ENCODE peak calls at places on chromosomes 3 and 15, in four cellular contexts. One of them, this sample, is unnamed. For H3K9me1, the result is how much of the 10 kb centered on the place peaks cover.

GRCh38 chr15:71109130-71109529 is 6.1 kb upstream of the THSD4 start:
- DNase-seq in keratinocyte: no peak
- DNase-seq in K562: no peak
- DNase-seq in endothelial cell of umbilical vein: no peak
- DNase-seq in this sample: peak

GRCh38 chr3:65028024-65028423 is 340.2 kb upstream of the ADAMTS9 start:
- DNase-seq in keratinocyte: no peak
- DNase-seq in K562: no peak
- DNase-seq in endothelial cell of umbilical vein: no peak
- DNase-seq in this sample: no peak

GRCh38 chr15:31032959-31033358 is 41.5 kb upstream of the MTMR10 start:
- DNase-seq in keratinocyte: no peak
- DNase-seq in K562: no peak
- DNase-seq in endothelial cell of umbilical vein: peak
- DNase-seq in this sample: peak

GRCh38 chr15:63601026-63601726 is 4.0 kb downstream of the FBXL22 start:
- DNase-seq in keratinocyte: no peak
- DNase-seq in K562: no peak
- DNase-seq in endothelial cell of umbilical vein: peak
- DNase-seq in this sample: peak

GRCh38 chr15:77738441-77739437 is 106.0 kb upstream of the LINGO1 start:
- DNase-seq in keratinocyte: no peak
- DNase-seq in K562: no peak
- DNase-seq in endothelial cell of umbilical vein: no peak
- DNase-seq in this sample: no peak

GRCh38 chr3:182786564-182787196 is 6.6 kb upstream of the ATP11B start:
- DNase-seq in keratinocyte: no peak
- DNase-seq in K562: no peak
- DNase-seq in endothelial cell of umbilical vein: no peak
- DNase-seq in this sample: no peak

GRCh38 chr3:88038561-88038960 is 20.2 kb downstream of the CGGBP1 start:
- DNase-seq in keratinocyte: peak
- DNase-seq in K562: no peak
- DNase-seq in endothelial cell of umbilical vein: no peak
- DNase-seq in this sample: peak

GRCh38 chr3:170321326-170322034 is 36.0 kb upstream of the SKIL start:
- DNase-seq in keratinocyte: no peak
- DNase-seq in K562: no peak
- DNase-seq in endothelial cell of umbilical vein: no peak
- DNase-seq in this sample: no peak

GRCh38 chr3:15754047-15754446 is 43.7 kb downstream of the ANKRD28 start:
- DNase-seq in keratinocyte: no peak
- DNase-seq in K562: no peak
- DNase-seq in endothelial cell of umbilical vein: no peak
- DNase-seq in this sample: peak

GRCh38 chr15:101348015-101348414 is 53.0 kb upstream of the SNRPA1 start:
- DNase-seq in keratinocyte: no peak
- DNase-seq in K562: no peak
- DNase-seq in endothelial cell of umbilical vein: no peak
- DNase-seq in this sample: no peak

GRCh38 chr15:39479916-39480315 is 101.0 kb upstream of the THBS1 start:
- DNase-seq in keratinocyte: no peak
- DNase-seq in K562: no peak
- DNase-seq in endothelial cell of umbilical vein: no peak
- DNase-seq in this sample: peak

GRCh38 chr3:76615739-76616138 is 424.2 kb upstream of the ROBO2 start:
- DNase-seq in keratinocyte: no peak
- DNase-seq in K562: no peak
- DNase-seq in endothelial cell of umbilical vein: no peak
- DNase-seq in this sample: peak

GRCh38 chr3:194588236-194588635 is 45.0 kb downstream of the TMEM44 start:
- DNase-seq in keratinocyte: no peak
- DNase-seq in K562: no peak
- DNase-seq in endothelial cell of umbilical vein: no peak
- DNase-seq in this sample: no peak

GRCh38 chr15:64004582-64004981 is 41.7 kb downstream of the DAPK2 start:
- DNase-seq in keratinocyte: peak
- DNase-seq in K562: peak
- DNase-seq in endothelial cell of umbilical vein: no peak
- DNase-seq in this sample: no peak

GRCh38 chr3:185744997-185745843 is 79.6 kb downstream of the IGF2BP2 start:
- DNase-seq in keratinocyte: no peak
- DNase-seq in K562: no peak
- DNase-seq in endothelial cell of umbilical vein: peak
- DNase-seq in this sample: peak

GRCh38 chr3:153856932-153857331 is 264.3 kb upstream of the ARHGEF26 start:
- DNase-seq in keratinocyte: peak
- DNase-seq in K562: no peak
- DNase-seq in endothelial cell of umbilical vein: no peak
- DNase-seq in this sample: no peak

GRCh38 chr3:41881233-41881821 is 80.6 kb downstream of the ULK4 start:
- DNase-seq in keratinocyte: no peak
- DNase-seq in K562: no peak
- DNase-seq in endothelial cell of umbilical vein: peak
- DNase-seq in this sample: peak

GRCh38 chr3:140428380-140428779 is 249.5 kb upstream of the TRIM42 start:
- DNase-seq in keratinocyte: no peak
- DNase-seq in K562: no peak
- DNase-seq in endothelial cell of umbilical vein: no peak
- DNase-seq in this sample: no peak

GRCh38 chr3:10185804-10186762 is 21.4 kb downstream of the IRAK2 start:
- DNase-seq in keratinocyte: no peak
- DNase-seq in K562: no peak
- DNase-seq in endothelial cell of umbilical vein: no peak
- DNase-seq in this sample: peak

GRCh38 chr3:166274342-166274741 is 437.1 kb upstream of the BCHE start:
- DNase-seq in keratinocyte: no peak
- DNase-seq in K562: no peak
- DNase-seq in endothelial cell of umbilical vein: peak
- DNase-seq in this sample: peak

GRCh38 chr3:150114873-150115570 is 144.3 kb upstream of the PFN2 start:
- DNase-seq in keratinocyte: no peak
- DNase-seq in K562: no peak
- DNase-seq in endothelial cell of umbilical vein: no peak
- DNase-seq in this sample: peak

GRCh38 chr15:64460737-64461576 is 579 bp downstream of the ZNF609 start:
- DNase-seq in keratinocyte: no peak
- DNase-seq in K562: peak
- DNase-seq in endothelial cell of umbilical vein: peak
- DNase-seq in this sample: peak

GRCh38 chr15:53506370-53506769 is 253.1 kb downstream of the WDR72 start:
- DNase-seq in keratinocyte: no peak
- DNase-seq in K562: no peak
- DNase-seq in endothelial cell of umbilical vein: no peak
- DNase-seq in this sample: no peak

GRCh38 chr3:46986055-46986730 is 6.7 kb downstream of the NBEAL2 start:
- DNase-seq in keratinocyte: no peak
- DNase-seq in K562: no peak
- DNase-seq in endothelial cell of umbilical vein: no peak
- DNase-seq in this sample: no peak

GRCh38 chr3:46006646-46007045 is 11.0 kb upstream of the FYCO1 start:
- DNase-seq in keratinocyte: no peak
- DNase-seq in K562: no peak
- DNase-seq in endothelial cell of umbilical vein: no peak
- DNase-seq in this sample: peak

GRCh38 chr3:184551103-184551502 is 10.5 kb upstream of the EPHB3 start:
- DNase-seq in keratinocyte: no peak
- DNase-seq in K562: no peak
- DNase-seq in endothelial cell of umbilical vein: no peak
- DNase-seq in this sample: no peak
- H3K9me1 ChIP-seq in keratinocyte: under half
- H3K9me1 ChIP-seq in K562: under half
- H3K9me1 ChIP-seq in endothelial cell of umbilical vein: under half
- H3K9me1 ChIP-seq in this sample: under half

GRCh38 chr15:100275641-100276040 is 66.1 kb downstream of the ADAMTS17 start:
- DNase-seq in keratinocyte: no peak
- DNase-seq in K562: no peak
- DNase-seq in endothelial cell of umbilical vein: no peak
- DNase-seq in this sample: no peak
- H3K4me2 ChIP-seq in keratinocyte: no peak
- H3K4me2 ChIP-seq in K562: no peak
- H3K4me2 ChIP-seq in endothelial cell of umbilical vein: no peak
- H3K4me2 ChIP-seq in this sample: no peak

GRCh38 chr15:51156957-51157356 is 62.3 kb upstream of the TNFAIP8L3 start:
- DNase-seq in keratinocyte: no peak
- DNase-seq in K562: no peak
- DNase-seq in endothelial cell of umbilical vein: no peak
- DNase-seq in this sample: no peak
- H3K9me1 ChIP-seq in keratinocyte: under half
- H3K9me1 ChIP-seq in K562: under half
- H3K9me1 ChIP-seq in endothelial cell of umbilical vein: under half
- H3K9me1 ChIP-seq in this sample: under half

GRCh38 chr3:129855454-129856419 is 37.8 kb downstream of the TMCC1 start:
- DNase-seq in keratinocyte: no peak
- DNase-seq in K562: no peak
- DNase-seq in endothelial cell of umbilical vein: peak
- DNase-seq in this sample: peak

GRCh38 chr3:129857899-129858298 is 35.6 kb downstream of the TMCC1 start:
- DNase-seq in keratinocyte: no peak
- DNase-seq in K562: no peak
- DNase-seq in endothelial cell of umbilical vein: no peak
- DNase-seq in this sample: no peak

GRCh38 chr3:129859272-129859671 is 34.2 kb downstream of the TMCC1 start:
- DNase-seq in keratinocyte: no peak
- DNase-seq in K562: no peak
- DNase-seq in endothelial cell of umbilical vein: no peak
- DNase-seq in this sample: no peak

DNA sequence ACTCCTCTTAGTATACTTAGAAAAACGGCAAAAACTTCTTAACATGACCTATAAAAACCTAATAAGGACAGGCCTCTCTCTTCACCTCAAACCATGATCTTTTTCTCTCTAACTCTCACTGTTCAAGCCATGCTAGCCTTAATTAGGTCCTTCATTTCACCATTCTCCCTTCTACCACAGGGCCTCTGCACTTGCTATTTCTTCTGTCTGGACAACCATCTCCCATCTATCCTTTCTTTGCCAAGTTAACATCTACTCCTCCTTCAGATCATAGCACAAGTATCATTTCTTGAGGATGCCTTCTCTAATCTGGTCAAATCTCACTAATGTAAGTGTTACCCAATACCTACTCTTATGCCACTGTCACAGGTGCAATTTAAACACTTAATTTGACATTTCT is 39.1 kb downstream of the TMCC1 start:
- DNase-seq in keratinocyte: no peak
- DNase-seq in K562: no peak
- DNase-seq in endothelial cell of umbilical vein: no peak
- DNase-seq in this sample: no peak
- H3K4me2 ChIP-seq in keratinocyte: no peak
- H3K4me2 ChIP-seq in K562: no peak
- H3K4me2 ChIP-seq in endothelial cell of umbilical vein: no peak
- H3K4me2 ChIP-seq in this sample: no peak

DNA sequence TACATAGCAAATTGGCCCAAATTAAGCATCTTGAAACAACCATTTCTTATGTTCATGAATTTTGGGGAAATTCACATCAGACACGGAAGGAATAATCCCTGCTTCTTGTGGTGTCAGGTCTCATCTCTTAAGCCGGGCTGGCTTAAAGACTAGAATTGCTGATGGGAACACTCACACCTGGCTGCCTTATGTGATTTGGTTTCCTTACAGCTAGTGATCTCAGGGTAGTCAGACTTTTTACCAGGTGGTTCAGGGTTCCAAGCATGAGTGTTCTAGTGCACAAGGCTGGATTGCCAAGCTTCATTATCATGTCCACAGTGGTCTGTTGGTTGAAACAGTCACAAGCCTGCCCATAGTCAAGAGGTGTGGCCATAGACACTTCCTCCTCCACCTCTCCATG is 20.3 kb upstream of the CCNL1 start:
- DNase-seq in keratinocyte: no peak
- DNase-seq in K562: no peak
- DNase-seq in endothelial cell of umbilical vein: no peak
- DNase-seq in this sample: no peak
- H3K9me1 ChIP-seq in keratinocyte: under half
- H3K9me1 ChIP-seq in K562: under half
- H3K9me1 ChIP-seq in endothelial cell of umbilical vein: under half
- H3K9me1 ChIP-seq in this sample: under half

GRCh38 chr3:156409694-156410093 is 145.2 kb downstream of the SSR3 start:
- DNase-seq in keratinocyte: no peak
- DNase-seq in K562: no peak
- DNase-seq in endothelial cell of umbilical vein: no peak
- DNase-seq in this sample: no peak
- H3K4me2 ChIP-seq in keratinocyte: no peak
- H3K4me2 ChIP-seq in K562: no peak
- H3K4me2 ChIP-seq in endothelial cell of umbilical vein: no peak
- H3K4me2 ChIP-seq in this sample: no peak

DNA sequence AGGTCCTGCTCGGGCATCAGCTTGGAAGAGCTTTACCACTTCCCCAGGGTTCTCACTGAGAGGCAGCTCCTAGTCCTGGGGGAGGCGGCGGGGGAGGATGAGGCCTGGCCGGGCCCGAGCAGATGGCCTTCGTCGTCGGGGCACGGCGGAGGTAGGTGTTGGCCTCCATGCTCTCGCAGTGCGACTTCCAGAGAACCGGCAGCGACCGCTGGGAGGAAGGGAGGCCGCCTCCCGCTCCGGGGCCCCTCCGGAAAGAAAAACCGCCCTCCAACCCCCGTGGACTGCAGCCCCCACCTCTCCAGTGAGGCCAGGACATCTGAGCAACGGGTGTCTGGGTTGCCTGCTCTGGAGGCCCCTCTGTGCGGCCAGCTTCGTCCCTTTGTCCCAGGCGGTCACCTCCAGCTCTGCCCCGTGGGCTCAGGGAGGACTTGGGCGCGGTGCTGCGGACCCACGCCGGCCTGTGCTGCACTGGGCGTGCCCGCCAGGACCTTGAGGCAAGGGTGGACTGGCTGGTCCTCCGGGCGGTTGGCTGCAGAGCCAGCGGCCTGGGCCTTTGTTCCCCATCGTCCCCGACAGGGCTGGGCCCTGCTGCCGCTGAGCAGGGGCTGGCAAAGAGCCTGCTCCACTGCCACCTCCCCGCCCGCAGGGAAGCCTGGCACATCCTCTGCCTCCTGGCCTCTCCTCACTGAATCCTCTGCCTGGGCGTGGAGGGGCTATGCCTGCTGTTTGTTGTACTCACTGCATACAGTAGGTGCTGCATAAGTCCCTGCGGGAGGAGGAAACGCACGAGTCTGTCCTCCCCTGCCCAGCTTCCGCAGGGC is 13.6 kb upstream of the GP9 start:
- DNase-seq in keratinocyte: no peak
- DNase-seq in K562: no peak
- DNase-seq in endothelial cell of umbilical vein: no peak
- DNase-seq in this sample: no peak
- H3K9me1 ChIP-seq in keratinocyte: under half
- H3K9me1 ChIP-seq in K562: under half
- H3K9me1 ChIP-seq in endothelial cell of umbilical vein: under half
- H3K9me1 ChIP-seq in this sample: under half

GRCh38 chr3:179666436-179667035 is 13.7 kb downstream of the USP13 start:
- DNase-seq in keratinocyte: no peak
- DNase-seq in K562: no peak
- DNase-seq in endothelial cell of umbilical vein: peak
- DNase-seq in this sample: no peak
- H3K4me2 ChIP-seq in keratinocyte: no peak
- H3K4me2 ChIP-seq in K562: no peak
- H3K4me2 ChIP-seq in endothelial cell of umbilical vein: no peak
- H3K4me2 ChIP-seq in this sample: peak